ENCODE peak calls at places on chromosomes 6 and 20, in seven cellular contexts. Y, M, W, R, A, X and C are unnamed samples.

GRCh38 chr6:37514377-37514776 is 14.7 kb upstream of the CCDC167 start:
- DNase-seq in Y (no peak), M (no peak), W (no peak), R (no peak), A (peak), X (no peak), C (peak)

GRCh38 chr20:1935696-1936366 is 40.6 kb downstream of the SIRPA start:
- DNase-seq in Y (peak), M (no peak), W (no peak), R (peak), A (no peak), X (peak), C (no peak)

GRCh38 chr6:108635505-108636226 is 74.9 kb downstream of the FOXO3 start:
- DNase-seq in Y (no peak), M (peak), W (no peak), R (no peak), A (no peak), X (no peak), C (no peak)

GRCh38 chr20:41716436-41716835 is 98.3 kb upstream of the CHD6 start:
- DNase-seq in Y (no peak), M (no peak), W (no peak), R (no peak), A (peak), X (no peak), C (peak)

GRCh38 chr6:71499667-71500066 is 211.1 kb downstream of the OGFRL1 start:
- DNase-seq in Y (no peak), M (no peak), W (no peak), R (no peak), A (no peak), X (no peak), C (no peak)

GRCh38 chr6:114052141-114052540 is 81.2 kb upstream of the HDAC2 start:
- DNase-seq in Y (no peak), M (no peak), W (no peak), R (no peak), A (peak), X (no peak), C (no peak)

GRCh38 chr20:18011482-18011881 is 42.7 kb downstream of the MGME1 start:
- DNase-seq in Y (no peak), M (no peak), W (no peak), R (no peak), A (no peak), X (no peak), C (no peak)

GRCh38 chr20:47465335-47466090 is 36.2 kb upstream of the NCOA3 start:
- DNase-seq in Y (no peak), M (no peak), W (no peak), R (no peak), A (no peak), X (no peak), C (no peak)

GRCh38 chr6:17086469-17086868 is 15.4 kb upstream of the STMND1 start:
- DNase-seq in Y (no peak), M (peak), W (peak), R (peak), A (peak), X (peak), C (peak)

GRCh38 chr6:30513451-30513850 is 24.1 kb downstream of the HLA-E start:
- DNase-seq in Y (no peak), M (no peak), W (no peak), R (no peak), A (no peak), X (no peak), C (no peak)

GRCh38 chr6:17280552-17281090 is 540 bp upstream of the RBM24 start:
- DNase-seq in Y (peak), M (no peak), W (peak), R (peak), A (no peak), X (peak), C (no peak)

GRCh38 chr6:9186148-9186547 is 750.8 kb upstream of the SLC35B3 start:
- DNase-seq in Y (no peak), M (no peak), W (no peak), R (no peak), A (no peak), X (no peak), C (no peak)

GRCh38 chr6:136782021-136782770 is 10.1 kb downstream of the MAP3K5 start:
- DNase-seq in Y (no peak), M (no peak), W (no peak), R (no peak), A (peak), X (no peak), C (peak)

GRCh38 chr6:26268659-26269402 is 96.2 kb upstream of the BTN3A2 start:
- DNase-seq in Y (no peak), M (no peak), W (no peak), R (no peak), A (peak), X (no peak), C (peak)

GRCh38 chr20:57457243-57457761 is 66.1 kb downstream of the RBM38 start:
- DNase-seq in Y (no peak), M (no peak), W (no peak), R (no peak), A (no peak), X (no peak), C (no peak)

GRCh38 chr6:123380257-123380656 is 256.5 kb downstream of the TRDN start:
- DNase-seq in Y (no peak), M (peak), W (no peak), R (peak), A (peak), X (no peak), C (peak)

GRCh38 chr20:16947346-16947943 is 199.3 kb downstream of the OTOR start:
- DNase-seq in Y (no peak), M (no peak), W (no peak), R (no peak), A (no peak), X (no peak), C (no peak)

GRCh38 chr6:16821834-16822264 is 60.6 kb upstream of the ATXN1 start:
- DNase-seq in Y (no peak), M (no peak), W (no peak), R (no peak), A (no peak), X (no peak), C (no peak)

GRCh38 chr6:119110601-119111548 is 32.4 kb upstream of the FAM184A start:
- DNase-seq in Y (no peak), M (peak), W (peak), R (peak), A (peak), X (no peak), C (peak)

GRCh38 chr20:47348539-47349142 is 7.9 kb downstream of the ZMYND8 start:
- DNase-seq in Y (no peak), M (no peak), W (no peak), R (no peak), A (no peak), X (no peak), C (no peak)

GRCh38 chr6:157989541-157990289 is 8.1 kb downstream of the SYNJ2 start:
- DNase-seq in Y (peak), M (no peak), W (peak), R (peak), A (peak), X (no peak), C (peak)

GRCh38 chr20:47256665-47257236 is 99.7 kb downstream of the ZMYND8 start:
- DNase-seq in Y (no peak), M (no peak), W (no peak), R (no peak), A (peak), X (no peak), C (peak)

GRCh38 chr6:166503167-166503744 is 83.2 kb downstream of the RAMACL start:
- DNase-seq in Y (no peak), M (no peak), W (no peak), R (no peak), A (no peak), X (no peak), C (no peak)

GRCh38 chr6:17602888-17603287 is 2.8 kb downstream of the FAM8A1 start:
- DNase-seq in Y (no peak), M (no peak), W (no peak), R (no peak), A (no peak), X (no peak), C (no peak)

GRCh38 chr20:24608926-24609667 is 139.7 kb downstream of the SYNDIG1 start:
- DNase-seq in Y (no peak), M (no peak), W (no peak), R (no peak), A (peak), X (no peak), C (peak)

GRCh38 chr20:5531318-5532081 is 214.7 kb upstream of the PROKR2 start:
- DNase-seq in Y (no peak), M (no peak), W (no peak), R (no peak), A (peak), X (no peak), C (peak)

GRCh38 chr6:139016337-139017213 is 12.0 kb upstream of the ABRACL start:
- DNase-seq in Y (no peak), M (no peak), W (no peak), R (no peak), A (no peak), X (no peak), C (no peak)

GRCh38 chr20:59390437-59390836 is 90.0 kb downstream of the EDN3 start:
- DNase-seq in Y (no peak), M (no peak), W (no peak), R (no peak), A (no peak), X (no peak), C (no peak)

GRCh38 chr20:59388402-59388801 is 88.0 kb downstream of the EDN3 start:
- DNase-seq in Y (no peak), M (no peak), W (no peak), R (no peak), A (no peak), X (no peak), C (no peak)

GRCh38 chr20:59392741-59393140 is 92.3 kb downstream of the EDN3 start:
- DNase-seq in Y (no peak), M (no peak), W (no peak), R (no peak), A (no peak), X (no peak), C (no peak)

GRCh38 chr20:59393142-59393541 is 92.7 kb downstream of the EDN3 start:
- DNase-seq in Y (no peak), M (no peak), W (no peak), R (no peak), A (no peak), X (no peak), C (no peak)

DNA sequence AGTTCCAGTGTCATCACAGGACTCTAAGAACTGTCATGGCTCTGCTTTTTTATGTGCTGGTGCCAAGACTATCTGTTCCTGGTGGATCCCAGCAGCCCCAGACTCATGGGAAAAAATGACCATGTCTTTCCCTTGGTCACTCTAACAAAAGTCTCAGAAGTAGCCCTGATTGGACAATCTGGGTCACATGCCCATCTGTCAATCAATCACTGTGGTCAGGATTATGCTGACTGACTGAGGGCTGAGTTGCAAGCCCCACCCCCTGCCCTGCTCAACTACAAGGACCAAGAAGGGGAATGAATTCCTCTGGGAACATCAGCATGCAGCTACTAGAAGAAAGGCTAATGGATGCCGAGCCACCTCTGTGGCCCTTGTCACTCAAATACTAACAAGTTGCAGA is 91.6 kb downstream of the EDN3 start:
- DNase-seq in Y (no peak), M (no peak), W (no peak), R (no peak), A (no peak), X (no peak), C (no peak)
- H3K4me3 ChIP-seq in Y (no peak), M (no peak), W (no peak), R (no peak), A (no peak), X (no peak), C (no peak)

GRCh38 chr6:169022079-169022478 is 231.6 kb downstream of the THBS2 start:
- DNase-seq in Y (no peak), M (no peak), W (no peak), R (no peak), A (no peak), X (no peak), C (no peak)
- TF ChIP-seq CTCF in Y (no peak), M (no peak), W (no peak), R (no peak), A (no peak), X (no peak), C (no peak)

GRCh38 chr6:41059569-41059968 is 6.6 kb downstream of the APOBEC2 start:
- DNase-seq in Y (no peak), M (no peak), W (no peak), R (no peak), A (peak), X (no peak), C (peak)

GRCh38 chr6:41056768-41057490 is 3.9 kb downstream of the APOBEC2 start:
- DNase-seq in Y (no peak), M (no peak), W (no peak), R (no peak), A (no peak), X (no peak), C (no peak)

GRCh38 chr6:41062056-41062455 is 9.1 kb downstream of the APOBEC2 start:
- DNase-seq in Y (no peak), M (no peak), W (no peak), R (no peak), A (no peak), X (no peak), C (no peak)

GRCh38 chr6:41061196-41061726 is 8.3 kb downstream of the APOBEC2 start:
- DNase-seq in Y (no peak), M (no peak), W (no peak), R (no peak), A (no peak), X (no peak), C (no peak)

DNA sequence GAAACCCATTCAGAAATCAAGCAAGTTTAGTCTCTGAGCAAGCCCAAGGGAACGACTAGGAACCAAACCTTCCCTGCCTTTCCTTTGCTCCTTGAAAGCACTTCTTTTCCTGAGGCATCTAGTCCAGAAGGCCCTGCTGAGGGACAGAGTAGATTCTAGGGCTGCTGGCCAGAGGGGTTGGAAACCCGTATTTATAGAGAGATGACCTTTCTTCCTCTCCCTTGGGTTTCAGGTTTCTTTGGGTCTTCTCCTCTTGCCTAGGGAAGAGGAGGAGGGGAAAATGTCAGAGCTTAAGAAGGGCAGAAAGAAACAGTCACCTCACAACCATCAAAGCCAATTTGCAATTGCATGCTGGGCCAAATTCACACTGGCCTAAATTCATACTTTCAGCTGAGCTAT is 5.8 kb downstream of the APOBEC2 start:
- DNase-seq in Y (no peak), M (no peak), W (no peak), R (no peak), A (no peak), X (no peak), C (no peak)
- H3K4me3 ChIP-seq in Y (no peak), M (no peak), W (no peak), R (no peak), A (no peak), X (no peak), C (no peak)

GRCh38 chr6:127816643-127817042 is 84.2 kb downstream of the THEMIS start:
- DNase-seq in Y (no peak), M (no peak), W (no peak), R (no peak), A (no peak), X (no peak), C (no peak)

GRCh38 chr6:127808118-127808517 is 92.7 kb downstream of the THEMIS start:
- DNase-seq in Y (no peak), M (no peak), W (no peak), R (peak), A (no peak), X (no peak), C (no peak)

GRCh38 chr6:127813682-127814027 is 87.2 kb downstream of the THEMIS start:
- DNase-seq in Y (no peak), M (no peak), W (no peak), R (no peak), A (no peak), X (no peak), C (no peak)

GRCh38 chr6:127811939-127812338 is 88.9 kb downstream of the THEMIS start:
- DNase-seq in Y (no peak), M (no peak), W (no peak), R (no peak), A (no peak), X (no peak), C (no peak)

DNA sequence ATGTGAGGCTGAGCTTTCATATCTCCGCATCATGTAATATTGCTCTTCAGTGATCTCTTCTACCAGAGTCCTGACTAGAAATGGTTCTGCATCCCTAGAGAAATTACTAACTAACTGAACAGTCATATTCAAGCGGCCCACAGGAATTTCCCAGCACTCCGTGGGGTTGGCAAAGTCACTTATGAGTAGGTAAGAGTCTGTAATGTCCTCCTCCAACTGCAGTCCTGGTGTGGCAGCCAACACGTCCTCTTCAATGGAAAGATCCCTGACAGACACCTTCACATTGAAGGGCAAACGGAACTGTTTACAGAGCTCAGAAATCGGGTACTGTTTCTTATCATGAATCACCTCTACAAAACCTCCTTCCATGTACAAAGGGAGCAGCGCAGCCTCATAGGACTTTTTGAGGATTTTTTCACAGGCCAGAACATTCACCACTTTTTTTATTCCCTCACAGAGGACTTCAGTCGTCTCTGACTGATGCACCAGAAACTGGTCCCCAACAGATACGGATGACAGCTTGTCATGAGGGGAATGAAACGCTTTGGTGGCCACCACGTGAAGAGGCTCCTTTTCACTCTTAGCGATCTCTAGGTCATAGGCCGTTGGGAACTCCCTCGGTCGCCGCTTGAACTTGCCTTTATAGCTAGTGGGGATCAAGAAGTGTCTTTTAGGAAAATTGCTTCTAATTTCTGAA is 87.7 kb downstream of the THEMIS start:
- DNase-seq in Y (no peak), M (no peak), W (no peak), R (no peak), A (no peak), X (no peak), C (no peak)
- TF ChIP-seq CTCF in Y (no peak), M (no peak), W (no peak), R (no peak), A (no peak), X (no peak), C (no peak)

GRCh38 chr6:36050947-36051710 is 23.5 kb downstream of the MAPK14 start:
- DNase-seq in Y (no peak), M (no peak), W (no peak), R (peak), A (no peak), X (no peak), C (peak)

GRCh38 chr6:36054415-36054814 is 26.8 kb downstream of the MAPK14 start:
- DNase-seq in Y (no peak), M (no peak), W (no peak), R (no peak), A (no peak), X (no peak), C (peak)

GRCh38 chr6:36053878-36054277 is 26.3 kb downstream of the MAPK14 start:
- DNase-seq in Y (no peak), M (no peak), W (no peak), R (no peak), A (no peak), X (no peak), C (peak)

GRCh38 chr6:36050305-36050704 is 22.7 kb downstream of the MAPK14 start:
- DNase-seq in Y (no peak), M (no peak), W (no peak), R (no peak), A (no peak), X (no peak), C (no peak)

GRCh38 chr6:36052092-36052491 is 24.5 kb downstream of the MAPK14 start:
- DNase-seq in Y (no peak), M (no peak), W (no peak), R (no peak), A (no peak), X (no peak), C (peak)
- H3K4me3 ChIP-seq in Y (no peak), M (no peak), W (no peak), R (no peak), A (no peak), X (no peak), C (no peak)

GRCh38 chr20:11094711-11095110 is 420.9 kb upstream of the JAG1 start:
- DNase-seq in Y (no peak), M (no peak), W (no peak), R (no peak), A (no peak), X (no peak), C (no peak)

GRCh38 chr20:11094196-11094595 is 420.4 kb upstream of the JAG1 start:
- DNase-seq in Y (no peak), M (no peak), W (no peak), R (no peak), A (no peak), X (no peak), C (no peak)

GRCh38 chr20:11101696-11102095 is 427.9 kb upstream of the JAG1 start:
- DNase-seq in Y (no peak), M (no peak), W (no peak), R (no peak), A (no peak), X (no peak), C (no peak)

GRCh38 chr20:11101243-11101642 is 427.4 kb upstream of the JAG1 start:
- DNase-seq in Y (no peak), M (no peak), W (no peak), R (no peak), A (peak), X (no peak), C (peak)

GRCh38 chr20:11098888-11099287 is 425.1 kb upstream of the JAG1 start:
- DNase-seq in Y (peak), M (no peak), W (no peak), R (no peak), A (no peak), X (no peak), C (no peak)
- TF ChIP-seq CTCF in Y (no peak), M (no peak), W (no peak), R (no peak), A (peak), X (no peak), C (peak)

DNA sequence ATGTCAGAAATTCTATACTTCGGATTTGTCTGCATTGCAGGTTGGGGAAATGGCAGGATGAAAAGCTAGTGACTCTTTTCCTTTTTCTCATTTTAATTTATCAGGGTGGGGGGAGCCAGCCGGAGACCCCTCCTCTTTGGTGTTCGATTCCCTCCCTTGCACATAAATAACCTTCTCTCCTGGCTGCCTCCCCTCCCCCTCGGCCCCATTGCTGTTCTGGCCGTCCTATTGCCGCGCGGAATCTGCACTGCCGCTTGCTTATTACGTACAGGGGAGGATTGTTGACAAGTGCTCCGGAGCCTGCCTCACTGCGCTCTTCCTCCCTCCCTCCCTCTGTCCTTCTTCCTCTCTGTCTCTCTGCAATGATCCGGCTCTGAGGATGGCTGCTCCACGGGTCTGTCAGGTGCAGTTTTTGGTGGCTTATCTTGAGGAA is 154.7 kb downstream of the JARID2 start:
- DNase-seq in Y (peak), M (no peak), W (peak), R (peak), A (no peak), X (peak), C (no peak)
- H3K4me3 ChIP-seq in Y (no peak), M (no peak), W (peak), R (no peak), A (no peak), X (peak), C (no peak)